ENCODE peak calls at places on chromosomes 3 and 15, in four cellular contexts. E, Q, X and G are unnamed samples.
A peak's percentile ranks its signal among the peaks of the same experiment; 100 is the strongest.

GRCh38 chr3:31270010-31270409 is 262.7 kb upstream of the STT3B start:
- DNase-seq in E (no peak), Q (no peak), X (no peak), G (no peak)

GRCh38 chr3:121818578-121818977 is 16.3 kb downstream of the IQCB1 start:
- DNase-seq in E (no peak), Q (no peak), X (no peak), G (no peak)

GRCh38 chr3:126542340-126543241 is 16.1 kb downstream of the C3orf22 start:
- DNase-seq in E (no peak), Q (no peak), X (no peak), G (peak; percentile 9)

GRCh38 chr15:40105517-40106202 is 3.0 kb downstream of the BMF start:
- DNase-seq in E (no peak), Q (no peak), X (no peak), G (peak; percentile 54)

GRCh38 chr3:196093271-196094111 is 11.6 kb upstream of the TFRC start:
- DNase-seq in E (no peak), Q (no peak), X (no peak), G (no peak)

GRCh38 chr15:29925227-29926082 is 103.2 kb upstream of the TJP1 start:
- DNase-seq in E (peak; percentile 78), Q (no peak), X (no peak), G (no peak)

GRCh38 chr15:76939715-76940114 is 8.2 kb downstream of the RCN2 start:
- DNase-seq in E (no peak), Q (no peak), X (no peak), G (no peak)

GRCh38 chr15:41987925-41988275 is 15.5 kb upstream of the EHD4 start:
- DNase-seq in E (no peak), Q (no peak), X (no peak), G (no peak)

GRCh38 chr3:115623414-115623868 is at the start of gene GAP43:
- DNase-seq in E (peak; percentile 25), Q (no peak), X (no peak), G (no peak)

GRCh38 chr3:105832618-105833017 is 36.2 kb downstream of the CBLB start:
- DNase-seq in E (no peak), Q (no peak), X (no peak), G (no peak)

GRCh38 chr3:90015688-90016356 is 908.4 kb downstream of the EPHA3 start:
- DNase-seq in E (no peak), Q (no peak), X (no peak), G (no peak)

GRCh38 chr3:152379415-152380042 is 110.8 kb downstream of the MBNL1 start:
- DNase-seq in E (no peak), Q (no peak), X (no peak), G (no peak)

GRCh38 chr3:106029941-106030619 is 161.3 kb upstream of the CBLB start:
- DNase-seq in E (no peak), Q (no peak), X (no peak), G (no peak)

GRCh38 chr3:30847589-30847988 is 46.9 kb downstream of the GADL1 start:
- DNase-seq in E (no peak), Q (no peak), X (no peak), G (no peak)